ENCODE peak calls at places on chromosome 4, in four cellular contexts. E is gastrocnemius medialis, Z is HCT116, L is tibial nerve. Q is an unnamed sample. For H3K36me3, the result is how much of the 10 kb centered on the place peaks cover.

GRCh38 chr4:16659120-16659519 is 239.3 kb downstream of the LDB2 start:
- DNase-seq in Z (no peak), E (no peak), L (no peak), Q (no peak)

GRCh38 chr4:6582889-6583504 is 8.0 kb downstream of the MAN2B2 start:
- DNase-seq in L (no peak), Z (peak), E (no peak), Q (no peak)

GRCh38 chr4:26028793-26029511 is 114.9 kb downstream of the SMIM20 start:
- DNase-seq in Z (no peak), L (peak), E (peak), Q (no peak)

GRCh38 chr4:39825741-39826231 is 127.8 kb downstream of the UBE2K start:
- DNase-seq in E (no peak), Z (no peak), L (no peak), Q (no peak)

GRCh38 chr4:128862608-128863313 is 53.3 kb downstream of the JADE1 start:
- DNase-seq in Z (no peak), E (no peak), L (no peak), Q (no peak)

GRCh38 chr4:69860521-69861298 is 765 bp upstream of the SULT1E1 start:
- DNase-seq in L (no peak), Z (no peak), E (no peak), Q (no peak)

GRCh38 chr4:25787891-25788331 is 74.9 kb downstream of the SEL1L3 start:
- DNase-seq in Z (no peak), L (no peak), E (no peak), Q (no peak)

GRCh38 chr4:169039271-169039954 is 29.4 kb upstream of the CBR4 start:
- DNase-seq in L (no peak), E (no peak), Z (no peak), Q (no peak)

GRCh38 chr4:128924951-128925350 is 115.5 kb downstream of the JADE1 start:
- DNase-seq in L (no peak), E (no peak), Z (no peak), Q (no peak)

GRCh38 chr4:67083496-67083895 is 461.8 kb downstream of the CENPC start:
- DNase-seq in L (no peak), E (no peak), Z (no peak), Q (no peak)

GRCh38 chr4:26171953-26172352 is 148.9 kb upstream of the RBPJ start:
- DNase-seq in Z (no peak), L (no peak), E (no peak), Q (no peak)

GRCh38 chr4:152778656-152779512 is 646 bp downstream of the TIGD4 start:
- DNase-seq in L (no peak), Z (no peak), E (peak), Q (no peak)

GRCh38 chr4:4651811-4652609 is 110.2 kb upstream of the STX18 start:
- DNase-seq in Z (no peak), E (no peak), L (no peak), Q (no peak)

GRCh38 chr4:535181-535923 is 36.3 kb downstream of the PIGG start:
- DNase-seq in L (no peak), E (no peak), Z (no peak), Q (no peak)

GRCh38 chr4:99205104-99205979 is 13.7 kb downstream of the ADH6 start:
- DNase-seq in L (no peak), Z (no peak), E (peak), Q (no peak)
- H3K36me3 ChIP-seq in L (under half), Z (under half), E (under half), Q (under half)

GRCh38 chr4:87005369-87005689 is 70.5 kb downstream of the AFF1 start:
- DNase-seq in Z (no peak), E (no peak), L (no peak), Q (no peak)

GRCh38 chr4:87005690-87006461 is 71.1 kb downstream of the AFF1 start:
- DNase-seq in Z (no peak), E (no peak), L (no peak), Q (no peak)

GRCh38 chr4:87007345-87008181 is 72.8 kb downstream of the AFF1 start:
- DNase-seq in L (peak), Z (no peak), E (peak), Q (peak)

GRCh38 chr4:87009095-87009648 is 74.4 kb downstream of the AFF1 start:
- DNase-seq in E (no peak), L (no peak), Z (no peak), Q (no peak)

DNA sequence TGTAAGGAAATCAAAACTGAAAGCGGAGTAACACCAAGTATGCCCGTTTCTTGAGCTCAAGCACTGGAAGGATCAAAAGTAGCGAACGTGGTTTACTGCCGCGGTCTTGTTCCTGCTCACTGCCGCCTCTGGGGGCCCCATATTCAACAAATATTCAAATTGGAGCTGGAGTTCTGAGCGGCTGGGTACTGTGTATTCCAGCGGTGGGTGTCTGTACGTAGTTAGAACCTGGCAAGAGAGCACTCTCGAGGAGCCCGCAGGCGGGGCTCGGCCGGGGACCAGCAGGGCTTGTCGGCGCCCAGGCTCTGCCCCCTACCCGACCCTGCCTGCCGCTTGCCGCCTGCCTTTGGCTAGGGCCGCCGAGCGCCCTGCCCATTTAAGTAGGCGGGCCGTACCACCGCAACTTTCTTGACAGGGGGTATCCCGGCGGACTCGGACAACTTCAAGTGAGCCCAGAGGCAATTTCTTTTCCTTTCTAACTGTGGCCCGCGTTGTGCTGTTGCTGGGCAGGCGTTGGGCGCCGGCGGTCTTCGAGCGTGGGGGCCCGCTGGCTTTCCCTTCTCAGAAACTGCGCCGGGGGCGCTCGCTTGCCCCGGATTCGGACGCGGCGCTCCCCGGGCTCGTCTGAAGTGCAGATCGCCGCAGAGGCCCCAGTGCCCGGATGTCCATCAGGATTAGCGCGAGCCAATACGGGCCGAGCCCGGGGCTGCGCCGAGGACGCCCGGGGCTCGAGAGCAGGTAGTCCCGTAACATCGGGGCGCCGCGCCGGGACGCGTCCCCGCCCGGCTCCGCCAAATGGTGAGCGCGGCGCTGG is 71.9 kb downstream of the AFF1 start:
- DNase-seq in E (peak), Z (peak), L (peak), Q (peak)
- TF ChIP-seq POLR2A in E (peak), Z (peak), L (peak), Q (peak)

GRCh38 chr4:88315460-88316017 is 31.2 kb upstream of the PPM1K start:
- DNase-seq in Z (no peak), L (no peak), E (no peak), Q (no peak)

GRCh38 chr4:88318751-88319350 is 34.5 kb upstream of the PPM1K start:
- DNase-seq in L (no peak), E (no peak), Z (no peak), Q (no peak)

GRCh38 chr4:88320174-88320779 is 35.9 kb upstream of the PPM1K start:
- DNase-seq in Z (no peak), E (no peak), L (no peak), Q (no peak)

GRCh38 chr4:88320780-88321373 is 36.5 kb upstream of the PPM1K start:
- DNase-seq in E (no peak), L (no peak), Z (no peak), Q (no peak)
- H3K27ac ChIP-seq in E (no peak), L (peak), Z (no peak), Q (peak)

GRCh38 chr4:138190452-138190858 is 51.7 kb downstream of the SLC7A11 start:
- DNase-seq in E (no peak), Z (no peak), L (no peak), Q (no peak)
- H3K36me3 ChIP-seq in E (under half), Z (under half), L (under half), Q (under half)

GRCh38 chr4:143184503-143185252 is at the start of gene USP38:
- DNase-seq in E (peak), L (peak), Z (peak), Q (peak)
- TF ChIP-seq POLR2A in E (peak), L (peak), Z (peak), Q (peak)

GRCh38 chr4:20193522-20193902 is 58.2 kb upstream of the SLIT2 start:
- DNase-seq in Z (no peak), E (no peak), L (no peak), Q (no peak)
- H3K27ac ChIP-seq in Z (no peak), E (no peak), L (peak), Q (peak)

GRCh38 chr4:55399581-55399980 is 3.8 kb downstream of the TMEM165 start:
- DNase-seq in E (no peak), Z (no peak), L (no peak), Q (no peak)
- H3K36me3 ChIP-seq in E (under half), Z (under half), L (under half), Q (under half)